ENCODE peak calls at places on chromosomes 13 and 19, in seven cellular contexts. J, H, F, C, S, A and Q are unnamed samples.

GRCh38 chr13:38350114-38350617 is 515 bp downstream of the UFM1 start:
- DNase-seq in J (peak; percentile 32), H (no peak), F (peak; percentile 74), C (peak; percentile 5), S (peak; percentile 71), A (peak; percentile 68), Q (peak; percentile 55)

GRCh38 chr19:49114630-49115363 is 627 bp downstream of the LIN7B start:
- DNase-seq in J (no peak), H (peak; percentile 88), F (peak; percentile 65), C (peak; percentile 6), S (peak; percentile 65), A (peak; percentile 74), Q (peak; percentile 72)

GRCh38 chr13:80835902-80836301 is 495.0 kb upstream of the SPRY2 start:
- DNase-seq in J (no peak), H (no peak), F (no peak), C (no peak), S (no peak), A (no peak), Q (no peak)

GRCh38 chr13:79245937-79246574 is 160.0 kb downstream of the RBM26 start:
- DNase-seq in J (no peak), H (peak; percentile 49), F (no peak), C (no peak), S (no peak), A (no peak), Q (no peak)

GRCh38 chr13:24307211-24308067 is 1.9 kb upstream of the C1QTNF9 start:
- DNase-seq in J (no peak), H (peak; percentile 57), F (peak; percentile 73), C (no peak), S (no peak), A (no peak), Q (no peak)

GRCh38 chr13:25768726-25769270 is 283.0 kb downstream of the SHISA2 start:
- DNase-seq in J (no peak), H (no peak), F (no peak), C (no peak), S (no peak), A (no peak), Q (no peak)

GRCh38 chr19:42286349-42287016 is 15.4 kb upstream of the PRR19 start:
- DNase-seq in J (no peak), H (peak; percentile 58), F (peak; percentile 70), C (no peak), S (no peak), A (no peak), Q (no peak)

GRCh38 chr19:12664406-12665280 is 1.9 kb downstream of the MAN2B1 start:
- DNase-seq in J (no peak), H (peak; percentile 92), F (no peak), C (no peak), S (no peak), A (no peak), Q (no peak)

GRCh38 chr19:55626350-55626749 is 2.0 kb upstream of the ZNF784 start:
- DNase-seq in J (no peak), H (no peak), F (no peak), C (peak; percentile 39), S (no peak), A (no peak), Q (no peak)

GRCh38 chr19:46381746-46382345 is 31.5 kb downstream of the CCDC8 start:
- DNase-seq in J (no peak), H (no peak), F (no peak), C (no peak), S (no peak), A (no peak), Q (no peak)

GRCh38 chr13:110047511-110047910 is 259.4 kb downstream of the COL4A1 start:
- DNase-seq in J (peak; percentile 66), H (no peak), F (peak; percentile 75), C (no peak), S (peak; percentile 54), A (peak; percentile 88), Q (no peak)

GRCh38 chr13:82758056-82758455 is 1124.2 kb downstream of the SLITRK1 start:
- DNase-seq in J (no peak), H (peak; percentile 87), F (no peak), C (no peak), S (no peak), A (no peak), Q (no peak)

GRCh38 chr13:95391325-95391724 is 90.1 kb upstream of the ABCC4 start:
- DNase-seq in J (no peak), H (no peak), F (no peak), C (no peak), S (no peak), A (no peak), Q (no peak)

GRCh38 chr13:101917475-101917810 is 465.0 kb downstream of the ITGBL1 start:
- DNase-seq in J (no peak), H (peak; percentile 61), F (no peak), C (no peak), S (no peak), A (no peak), Q (no peak)

GRCh38 chr19:41711376-41712261 is 3.2 kb downstream of the CEACAM5 start:
- DNase-seq in J (no peak), H (no peak), F (peak; percentile 22), C (no peak), S (no peak), A (no peak), Q (no peak)

GRCh38 chr13:83839158-83839557 is 43.1 kb downstream of the SLITRK1 start:
- DNase-seq in J (no peak), H (peak; percentile 42), F (no peak), C (no peak), S (no peak), A (no peak), Q (no peak)

GRCh38 chr19:53903055-53903680 is 5.9 kb upstream of the CACNG7 start:
- DNase-seq in J (no peak), H (peak; percentile 90), F (no peak), C (no peak), S (no peak), A (no peak), Q (no peak)

GRCh38 chr13:44951184-44951583 is 38.1 kb downstream of the NUFIP1 start:
- DNase-seq in J (no peak), H (no peak), F (no peak), C (no peak), S (no peak), A (no peak), Q (no peak)

GRCh38 chr13:63139277-63139676 is 1723.6 kb upstream of the PCDH20 start:
- DNase-seq in J (no peak), H (no peak), F (no peak), C (no peak), S (no peak), A (no peak), Q (no peak)

GRCh38 chr13:41995946-41996345 is 35.0 kb upstream of the VWA8 start:
- DNase-seq in J (no peak), H (no peak), F (no peak), C (no peak), S (no peak), A (no peak), Q (no peak)

GRCh38 chr19:53541971-53542370 is 4.0 kb downstream of the ZNF331 start:
- DNase-seq in J (no peak), H (no peak), F (no peak), C (no peak), S (no peak), A (no peak), Q (no peak)

DNA sequence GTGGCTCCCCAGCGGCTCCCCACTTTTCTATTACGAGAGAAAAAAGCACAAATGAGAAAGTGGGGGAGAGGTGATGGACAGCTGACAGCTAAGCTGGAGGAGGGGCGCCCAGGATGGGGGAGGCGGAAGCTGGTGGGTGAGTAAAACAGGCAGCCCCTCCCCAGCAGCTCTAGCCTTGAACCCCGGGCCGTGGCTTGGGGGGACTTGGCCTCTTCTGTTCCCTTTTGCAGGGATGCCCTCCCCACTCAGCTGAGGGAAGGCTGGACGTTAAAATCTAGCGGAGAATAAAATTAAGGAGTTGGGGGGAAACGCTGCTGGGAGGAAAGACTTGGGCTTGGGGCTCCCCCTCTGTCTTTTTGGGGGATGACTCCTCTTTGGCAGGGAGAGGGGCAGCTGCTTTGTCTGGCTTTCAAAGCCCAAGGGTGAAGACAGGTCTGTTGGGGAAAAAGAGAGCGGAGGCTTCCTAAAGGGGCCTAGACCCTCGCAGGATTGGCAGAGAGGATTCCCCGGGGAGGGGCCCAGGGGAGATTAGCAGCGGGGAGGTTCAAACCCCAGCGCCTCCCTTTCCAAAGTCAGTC is 1.4 kb upstream of the SAMD1 start:
- DNase-seq in J (no peak), H (peak; percentile 68), F (no peak), C (no peak), S (no peak), A (no peak), Q (no peak)
- TF ChIP-seq CTCF in J (no peak), H (no peak), F (no peak), C (no peak), S (no peak), A (no peak), Q (no peak)

DNA sequence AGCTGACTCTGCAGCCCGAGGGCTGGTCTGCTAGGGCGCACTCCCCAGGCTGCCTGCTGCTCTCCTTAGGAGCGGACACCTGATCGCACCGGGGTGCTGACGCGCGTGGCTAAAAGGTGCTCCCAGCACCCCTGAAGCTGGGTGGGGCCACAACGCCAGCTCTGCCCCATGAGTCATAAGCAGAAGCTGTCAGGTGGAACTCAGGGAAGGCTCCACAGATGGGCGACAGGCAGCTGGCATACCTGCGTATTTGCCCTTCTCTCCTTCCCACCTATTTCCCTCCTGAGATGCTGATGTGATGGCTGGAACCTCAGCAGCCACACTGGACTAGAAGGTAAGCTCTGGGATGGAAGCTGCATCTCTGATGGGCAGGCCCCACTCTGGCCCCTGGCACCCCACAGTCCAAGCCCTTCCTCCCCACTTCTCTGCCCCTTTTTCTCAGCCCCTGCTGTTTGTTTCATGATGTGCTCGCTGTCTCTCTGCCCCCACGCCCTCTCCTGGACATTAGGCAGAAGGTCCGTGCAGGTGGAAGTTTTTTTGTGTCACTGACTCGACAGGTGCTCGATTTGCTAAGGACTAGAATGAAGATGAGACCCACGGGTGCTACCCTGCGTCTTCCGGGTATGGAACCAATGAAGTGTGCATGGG is 30.3 kb upstream of the CACTIN start:
- DNase-seq in J (no peak), H (no peak), F (no peak), C (no peak), S (no peak), A (no peak), Q (no peak)
- TF ChIP-seq CTCF in J (no peak), H (peak; percentile 20), F (no peak), C (no peak), S (no peak), A (no peak), Q (no peak)

GRCh38 chr13:111620586-111620985 is 300.1 kb downstream of the TEX29 start:
- DNase-seq in J (no peak), H (peak; percentile 35), F (no peak), C (no peak), S (no peak), A (no peak), Q (no peak)
- TF ChIP-seq CTCF in J (no peak), H (no peak), F (no peak), C (no peak), S (no peak), A (no peak), Q (no peak)

DNA sequence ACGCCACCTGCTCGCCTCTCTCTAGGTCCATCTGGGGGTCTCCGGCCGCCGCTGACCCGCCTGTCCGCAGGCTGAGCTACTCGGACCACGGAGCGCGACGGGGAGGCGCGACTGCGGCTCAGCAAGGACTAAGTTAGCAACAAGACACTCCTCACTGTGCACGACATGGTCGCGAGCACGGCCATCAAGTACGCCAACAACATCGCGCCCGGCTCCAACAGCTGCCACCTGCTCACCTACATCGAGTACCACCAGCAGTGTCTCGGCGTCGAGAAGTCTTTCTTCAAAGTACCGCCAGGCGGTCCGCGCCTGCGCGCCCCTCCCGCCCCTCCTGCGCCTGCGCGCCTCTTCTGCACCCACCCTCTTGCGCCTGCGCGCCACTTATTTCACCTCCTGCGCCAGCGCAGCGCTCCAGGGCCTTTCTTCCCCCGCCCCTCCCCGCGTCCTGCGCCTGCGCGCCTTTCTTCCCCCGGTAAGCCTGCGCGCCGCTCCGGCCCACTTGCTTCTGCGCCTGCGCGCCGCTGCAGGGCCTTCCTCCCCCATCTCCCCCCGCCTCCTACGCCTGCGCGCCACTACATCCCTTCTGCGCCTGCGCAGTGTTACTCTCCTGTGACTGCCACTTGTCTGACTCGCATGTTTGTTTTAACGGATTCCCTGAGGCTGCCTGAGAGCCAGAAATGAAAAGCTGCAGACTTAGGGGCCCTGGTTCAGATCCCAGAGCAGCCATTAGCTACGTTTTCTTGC is 63.9 kb downstream of the ACSBG2 start:
- DNase-seq in J (peak; percentile 96), H (peak; percentile 98), F (peak; percentile 100), C (peak; percentile 99), S (peak; percentile 97), A (peak; percentile 97), Q (peak; percentile 99)
- TF ChIP-seq CTCF in J (peak; percentile 53), H (peak; percentile 50), F (peak; percentile 45), C (peak; percentile 51), S (peak; percentile 65), A (no peak), Q (peak; percentile 75)